ENCODE peak calls at places on chromosomes 16 and 17, in five cellular contexts. One of them, this sample, is unnamed.

GRCh38 chr16:11586375-11586855 is 304 bp downstream of the LITAF start:
- DNase-seq in EH: peak; percentile 29
- DNase-seq in stimulated activated CD4-positive, alpha-beta T cell treated with anti-CD3 and anti-CD28 coated beads, Interleukin-4, amount 100 ng/mL, for 24 hours: peak; percentile 54
- DNase-seq in NT2/D1: no peak
- DNase-seq in activated T-cell treated with anti-CD3 and anti-CD28 coated beads, Interleukin-2, amount 50 U/mL, for 72 hours: peak; percentile 14
- DNase-seq in this sample: no peak

GRCh38 chr16:69201787-69202186 is 14.8 kb downstream of the SNTB2 start:
- DNase-seq in activated T-cell treated with anti-CD3 and anti-CD28 coated beads, Interleukin-2, amount 50 U/mL, for 72 hours: no peak
- DNase-seq in stimulated activated CD4-positive, alpha-beta T cell treated with anti-CD3 and anti-CD28 coated beads, Interleukin-4, amount 100 ng/mL, for 24 hours: no peak
- DNase-seq in NT2/D1: no peak
- DNase-seq in EH: no peak
- DNase-seq in this sample: no peak

GRCh38 chr16:85491798-85492616 is 121.1 kb upstream of the GSE1 start:
- DNase-seq in EH: peak; percentile 70
- DNase-seq in activated T-cell treated with anti-CD3 and anti-CD28 coated beads, Interleukin-2, amount 50 U/mL, for 72 hours: no peak
- DNase-seq in stimulated activated CD4-positive, alpha-beta T cell treated with anti-CD3 and anti-CD28 coated beads, Interleukin-4, amount 100 ng/mL, for 24 hours: no peak
- DNase-seq in NT2/D1: peak; percentile 36
- DNase-seq in this sample: no peak

GRCh38 chr17:36463916-36464764 is 22.3 kb upstream of the ZNHIT3 start:
- DNase-seq in activated T-cell treated with anti-CD3 and anti-CD28 coated beads, Interleukin-2, amount 50 U/mL, for 72 hours: peak; percentile 67
- DNase-seq in EH: peak; percentile 84
- DNase-seq in stimulated activated CD4-positive, alpha-beta T cell treated with anti-CD3 and anti-CD28 coated beads, Interleukin-4, amount 100 ng/mL, for 24 hours: peak; percentile 51
- DNase-seq in NT2/D1: peak; percentile 81
- DNase-seq in this sample: peak; percentile 71

GRCh38 chr16:477758-478157 is 49.8 kb upstream of the CAPN15 start:
- DNase-seq in stimulated activated CD4-positive, alpha-beta T cell treated with anti-CD3 and anti-CD28 coated beads, Interleukin-4, amount 100 ng/mL, for 24 hours: no peak
- DNase-seq in activated T-cell treated with anti-CD3 and anti-CD28 coated beads, Interleukin-2, amount 50 U/mL, for 72 hours: no peak
- DNase-seq in NT2/D1: no peak
- DNase-seq in EH: no peak
- DNase-seq in this sample: no peak

GRCh38 chr16:56506941-56507340 is 12.9 kb downstream of the BBS2 start:
- DNase-seq in NT2/D1: no peak
- DNase-seq in EH: peak; percentile 69
- DNase-seq in activated T-cell treated with anti-CD3 and anti-CD28 coated beads, Interleukin-2, amount 50 U/mL, for 72 hours: no peak
- DNase-seq in stimulated activated CD4-positive, alpha-beta T cell treated with anti-CD3 and anti-CD28 coated beads, Interleukin-4, amount 100 ng/mL, for 24 hours: no peak
- DNase-seq in this sample: no peak

GRCh38 chr16:11835891-11836652 is 15.3 kb downstream of the RSL1D1 start:
- DNase-seq in NT2/D1: no peak
- DNase-seq in EH: peak; percentile 84
- DNase-seq in stimulated activated CD4-positive, alpha-beta T cell treated with anti-CD3 and anti-CD28 coated beads, Interleukin-4, amount 100 ng/mL, for 24 hours: no peak
- DNase-seq in activated T-cell treated with anti-CD3 and anti-CD28 coated beads, Interleukin-2, amount 50 U/mL, for 72 hours: no peak
- DNase-seq in this sample: no peak

GRCh38 chr17:71790791-71791190 is 330.0 kb upstream of the SOX9 start:
- DNase-seq in activated T-cell treated with anti-CD3 and anti-CD28 coated beads, Interleukin-2, amount 50 U/mL, for 72 hours: no peak
- DNase-seq in EH: peak; percentile 4
- DNase-seq in NT2/D1: no peak
- DNase-seq in stimulated activated CD4-positive, alpha-beta T cell treated with anti-CD3 and anti-CD28 coated beads, Interleukin-4, amount 100 ng/mL, for 24 hours: no peak
- DNase-seq in this sample: no peak

GRCh38 chr16:50146479-50147435 is 6.3 kb upstream of the TENT4B start:
- DNase-seq in NT2/D1: no peak
- DNase-seq in EH: peak; percentile 43
- DNase-seq in stimulated activated CD4-positive, alpha-beta T cell treated with anti-CD3 and anti-CD28 coated beads, Interleukin-4, amount 100 ng/mL, for 24 hours: no peak
- DNase-seq in activated T-cell treated with anti-CD3 and anti-CD28 coated beads, Interleukin-2, amount 50 U/mL, for 72 hours: no peak
- DNase-seq in this sample: no peak

GRCh38 chr16:27465483-27465879 is 63.5 kb downstream of the IL21R start:
- DNase-seq in stimulated activated CD4-positive, alpha-beta T cell treated with anti-CD3 and anti-CD28 coated beads, Interleukin-4, amount 100 ng/mL, for 24 hours: no peak
- DNase-seq in EH: no peak
- DNase-seq in activated T-cell treated with anti-CD3 and anti-CD28 coated beads, Interleukin-2, amount 50 U/mL, for 72 hours: no peak
- DNase-seq in NT2/D1: no peak
- DNase-seq in this sample: no peak

GRCh38 chr17:82941021-82942001 is 101.5 kb upstream of the ZNF750 start:
- DNase-seq in stimulated activated CD4-positive, alpha-beta T cell treated with anti-CD3 and anti-CD28 coated beads, Interleukin-4, amount 100 ng/mL, for 24 hours: no peak
- DNase-seq in EH: no peak
- DNase-seq in NT2/D1: no peak
- DNase-seq in activated T-cell treated with anti-CD3 and anti-CD28 coated beads, Interleukin-2, amount 50 U/mL, for 72 hours: no peak
- DNase-seq in this sample: no peak

GRCh38 chr16:74052006-74052405 is 244.6 kb upstream of the PSMD7 start:
- DNase-seq in NT2/D1: no peak
- DNase-seq in activated T-cell treated with anti-CD3 and anti-CD28 coated beads, Interleukin-2, amount 50 U/mL, for 72 hours: no peak
- DNase-seq in EH: no peak
- DNase-seq in stimulated activated CD4-positive, alpha-beta T cell treated with anti-CD3 and anti-CD28 coated beads, Interleukin-4, amount 100 ng/mL, for 24 hours: no peak
- DNase-seq in this sample: no peak

This sample was measured in T-helper 2 cell treated with Interferon-gamma antibody and Interleukin-4, amounts not matched to agents 5 μg/mL and 100 μg/mL, for 36 hours.